ENCODE peak calls at places on chromosomes 7 and 10, in five cellular contexts. N, O, H, T and P are unnamed samples.

GRCh38 chr7:148303295-148304013 is 287.1 kb upstream of the C7orf33 start:
- DNase-seq in H (no peak), O (peak), N (peak), T (no peak), P (no peak)

GRCh38 chr7:123599766-123600165 is 1.9 kb upstream of the ASB15 start:
- DNase-seq in O (no peak), H (no peak), T (no peak), N (no peak), P (no peak)

GRCh38 chr7:26863504-26864308 is 684 bp downstream of the SKAP2 start:
- DNase-seq in T (no peak), O (no peak), H (no peak), N (no peak), P (no peak)

GRCh38 chr10:27611861-27612450 is 107.9 kb downstream of the RAB18 start:
- DNase-seq in T (no peak), O (no peak), H (no peak), N (no peak), P (no peak)

GRCh38 chr7:149669121-149669818 is 104.1 kb downstream of the ZNF467 start:
- DNase-seq in H (no peak), N (no peak), T (no peak), O (no peak), P (no peak)

GRCh38 chr10:26044123-26044749 is 110.2 kb downstream of the MYO3A start:
- DNase-seq in N (no peak), T (peak), H (no peak), O (peak), P (no peak)

GRCh38 chr7:924541-925231 is 29.8 kb downstream of the ADAP1 start:
- DNase-seq in H (no peak), N (no peak), T (no peak), O (no peak), P (peak)

GRCh38 chr7:14596421-14596820 is 306.1 kb downstream of the DGKB start:
- DNase-seq in H (no peak), T (no peak), N (no peak), O (no peak), P (no peak)

GRCh38 chr7:19491371-19491770 is 217.5 kb downstream of the POLR1F start:
- DNase-seq in H (no peak), N (no peak), T (no peak), O (no peak), P (no peak)

GRCh38 chr7:26198133-26198780 is 2.3 kb downstream of the HNRNPA2B1 start:
- DNase-seq in N (no peak), T (no peak), H (no peak), O (peak), P (no peak)

GRCh38 chr7:44068054-44068453 is 2.7 kb upstream of the PGAM2 start:
- DNase-seq in T (no peak), H (no peak), N (no peak), O (no peak), P (no peak)

GRCh38 chr10:91339729-91340128 is 70.4 kb upstream of the HECTD2 start:
- DNase-seq in H (no peak), N (no peak), T (no peak), O (no peak), P (no peak)

GRCh38 chr10:97463363-97464132 is 17.6 kb downstream of the ZDHHC16 start:
- DNase-seq in T (peak), N (peak), H (peak), O (peak), P (no peak)

GRCh38 chr10:95795602-95796001 is 39.6 kb downstream of the ENTPD1 start:
- DNase-seq in O (no peak), N (no peak), H (no peak), T (no peak), P (no peak)

GRCh38 chr7:1928555-1929348 is 258.7 kb downstream of the ELFN1 start:
- DNase-seq in O (no peak), N (no peak), T (no peak), H (no peak), P (no peak)

GRCh38 chr7:11584406-11585031 is 247.5 kb downstream of the THSD7A start:
- DNase-seq in O (no peak), H (no peak), N (no peak), T (no peak), P (no peak)

DNA sequence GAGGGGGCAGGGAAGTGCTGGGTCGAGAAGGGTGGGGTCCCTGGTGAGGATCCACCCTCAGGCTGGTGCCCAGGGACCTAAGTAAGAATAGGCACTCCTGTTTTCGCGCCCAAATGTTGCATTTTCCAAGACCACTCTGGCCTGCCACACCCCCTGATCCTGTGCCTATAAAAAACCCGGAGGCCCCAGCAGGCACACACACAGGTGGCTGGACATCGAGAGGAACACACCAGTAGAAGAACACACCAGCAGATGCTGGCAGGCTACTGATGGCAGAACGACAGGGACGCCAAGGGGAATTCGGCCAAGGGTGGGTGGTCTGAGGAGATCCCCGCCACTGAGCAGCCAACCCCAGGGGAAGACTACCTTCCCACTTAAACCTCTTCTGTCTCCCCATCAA is 633.9 kb upstream of the POT1 start:
- DNase-seq in O (no peak), T (no peak), H (no peak), N (no peak), P (no peak)
- TF ChIP-seq CTCF in O (no peak), T (no peak), H (no peak), N (no peak), P (no peak)

GRCh38 chr7:118918556-118918955 is 694.1 kb downstream of the ANKRD7 start:
- DNase-seq in T (peak), O (peak), H (no peak), N (peak), P (no peak)
- TF ChIP-seq CTCF in T (no peak), O (peak), H (no peak), N (peak), P (no peak)

GRCh38 chr7:142300689-142301088 is 42.8 kb upstream of the PRSS58 start:
- DNase-seq in N (no peak), O (no peak), T (no peak), H (peak), P (no peak)
- TF ChIP-seq CTCF in N (peak), O (peak), T (peak), H (peak), P (no peak)

DNA sequence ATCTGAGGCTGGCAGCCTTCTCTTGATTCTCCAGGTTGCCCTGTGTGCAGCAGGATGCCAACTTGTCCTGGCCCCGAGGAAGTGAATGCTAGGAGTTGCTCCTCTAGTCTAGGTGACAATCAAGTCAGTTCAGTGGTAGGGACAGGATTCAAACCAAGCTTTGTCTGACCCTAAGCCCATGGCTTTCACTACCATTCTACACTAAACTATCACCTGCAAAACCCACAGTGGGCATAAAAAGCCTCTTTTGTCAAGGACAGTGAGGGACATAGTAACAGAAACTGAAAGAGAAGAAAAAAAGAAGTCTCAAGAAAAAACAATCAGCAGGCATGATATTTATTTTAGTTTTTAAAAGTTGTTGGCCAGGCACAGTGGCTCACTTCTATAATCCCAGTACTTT is 33.5 kb downstream of the KCNMA1 start:
- DNase-seq in N (no peak), T (no peak), O (no peak), H (no peak), P (no peak)
- TF ChIP-seq CTCF in N (no peak), T (no peak), O (no peak), H (no peak), P (no peak)

DNA sequence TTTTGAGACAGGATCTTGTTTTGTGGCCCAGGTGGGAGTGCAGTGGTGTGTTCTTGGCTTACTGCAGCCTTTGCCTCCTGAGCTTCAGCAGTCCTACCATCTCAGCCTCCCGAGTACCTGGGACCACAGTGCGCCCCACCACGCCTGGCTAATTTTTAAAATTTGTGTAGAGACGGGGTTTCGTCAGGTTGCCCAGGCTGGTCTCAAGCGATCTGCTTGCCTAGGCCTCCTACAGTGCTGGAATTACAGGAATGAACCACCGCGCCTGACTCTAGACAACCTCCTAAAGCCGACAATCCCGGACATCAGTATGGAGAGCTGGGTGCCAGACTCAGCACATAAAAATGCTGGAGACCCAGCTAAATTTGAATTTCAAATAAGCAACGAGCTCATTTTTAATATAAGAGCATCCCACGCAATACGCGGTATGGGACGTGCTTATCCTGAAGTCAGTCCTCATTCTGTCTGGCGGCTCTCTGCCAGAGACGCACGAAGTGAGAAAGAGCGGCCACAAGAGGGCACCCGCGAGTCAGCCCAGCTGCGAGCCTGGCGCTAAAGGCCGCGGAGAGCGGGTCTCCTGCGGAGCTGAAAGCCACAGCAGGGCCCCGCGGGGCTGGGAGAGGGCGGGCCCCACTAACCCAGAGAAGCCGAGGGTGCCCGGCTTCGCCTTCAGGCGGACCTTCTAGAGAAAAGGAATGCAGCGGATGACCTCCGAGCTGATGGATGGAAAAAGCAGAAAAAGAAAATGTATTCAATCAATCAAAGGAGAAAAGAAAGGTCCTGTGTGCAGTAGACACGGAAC is 7.1 kb downstream of the CALY start:
- DNase-seq in O (peak), H (peak), T (peak), N (no peak), P (peak)
- TF ChIP-seq CTCF in O (peak), H (peak), T (peak), N (peak), P (peak)